ENCODE peak calls at places on chromosomes 12 and 14, in ten cellular contexts. N, Q, D, X, B, L, W, I, T and O are unnamed samples.

GRCh38 chr12:50058743-50059312 is 1.4 kb downstream of the ASIC1 start:
- DNase-seq in N (no peak), Q (no peak), D (no peak), X (no peak), B (no peak), L (peak; percentile 31), W (no peak), I (no peak), T (no peak), O (peak; percentile 47)

GRCh38 chr14:56145181-56145580 is 27.0 kb downstream of the PELI2 start:
- DNase-seq in N (no peak), Q (no peak), D (no peak), X (no peak), B (no peak), L (no peak), W (no peak), I (no peak), T (no peak), O (no peak)

GRCh38 chr12:87847147-87847546 is 182.1 kb downstream of the C12orf50 start:
- DNase-seq in N (peak; percentile 2), Q (no peak), D (no peak), X (no peak), B (no peak), L (no peak), W (no peak), I (no peak), T (no peak), O (no peak)

GRCh38 chr12:57221169-57221917 is 4.7 kb downstream of the NXPH4 start:
- DNase-seq in N (no peak), Q (no peak), D (no peak), X (no peak), B (no peak), L (no peak), W (no peak), I (no peak), T (no peak), O (no peak)

GRCh38 chr14:76647699-76648298 is 113.5 kb upstream of the VASH1 start:
- DNase-seq in N (peak; percentile 82), Q (peak; percentile 59), D (peak; percentile 36), X (peak; percentile 47), B (no peak), L (peak; percentile 83), W (no peak), I (peak; percentile 40), T (peak; percentile 53), O (no peak)

GRCh38 chr12:120903818-120904773 is at the start of gene SPPL3:
- DNase-seq in N (peak; percentile 97), Q (peak; percentile 73), D (peak; percentile 87), X (peak; percentile 86), B (peak; percentile 46), L (peak; percentile 100), W (peak; percentile 82), I (peak; percentile 81), T (peak; percentile 94), O (peak; percentile 76)

GRCh38 chr14:95535226-95536021 is 574 bp downstream of the GLRX5 start:
- DNase-seq in N (peak; percentile 25), Q (no peak), D (no peak), X (peak; percentile 32), B (no peak), L (peak; percentile 82), W (no peak), I (no peak), T (peak; percentile 33), O (peak; percentile 73)

GRCh38 chr14:24863933-24864708 is 185.8 kb downstream of the STXBP6 start:
- DNase-seq in N (no peak), Q (no peak), D (no peak), X (no peak), B (no peak), L (no peak), W (no peak), I (no peak), T (no peak), O (no peak)

GRCh38 chr14:50773632-50774541 is 57.1 kb downstream of the NIN start:
- DNase-seq in N (peak; percentile 71), Q (peak; percentile 50), D (no peak), X (peak; percentile 60), B (no peak), L (peak; percentile 87), W (no peak), I (peak; percentile 32), T (peak; percentile 62), O (no peak)

GRCh38 chr12:93419388-93420034 is 22.2 kb downstream of the UBE2N start:
- DNase-seq in N (peak; percentile 42), Q (peak; percentile 75), D (peak; percentile 64), X (peak; percentile 76), B (no peak), L (no peak), W (no peak), I (peak; percentile 55), T (no peak), O (no peak)

GRCh38 chr14:93249128-93249831 is 42.2 kb downstream of the UBR7 start:
- DNase-seq in N (no peak), Q (no peak), D (peak; percentile 43), X (no peak), B (no peak), L (no peak), W (no peak), I (no peak), T (no peak), O (no peak)

GRCh38 chr12:115324949-115325638 is 641.1 kb upstream of the TBX3 start:
- DNase-seq in N (no peak), Q (no peak), D (no peak), X (no peak), B (no peak), L (no peak), W (no peak), I (no peak), T (no peak), O (no peak)

GRCh38 chr12:75954749-75955148 is 76.8 kb downstream of the PHLDA1 start:
- DNase-seq in N (no peak), Q (no peak), D (no peak), X (no peak), B (no peak), L (no peak), W (no peak), I (no peak), T (no peak), O (no peak)

GRCh38 chr14:74927225-74927624 is 4.2 kb upstream of the RPS6KL1 start:
- DNase-seq in N (no peak), Q (no peak), D (no peak), X (no peak), B (no peak), L (no peak), W (no peak), I (no peak), T (no peak), O (no peak)

GRCh38 chr12:104720346-104721064 is 237.6 kb downstream of the SLC41A2 start:
- DNase-seq in N (no peak), Q (peak; percentile 47), D (peak; percentile 47), X (peak; percentile 44), B (no peak), L (no peak), W (no peak), I (peak; percentile 81), T (peak; percentile 37), O (no peak)
- H3K27ac ChIP-seq in N (peak overlapping the region; percentile 91), Q (no peak overlapping the region), D (peak overlapping the region; percentile 59), X (peak overlapping the region; percentile 26), B (peak overlapping the region; percentile 2), L (peak overlapping the region; percentile 58), W (peak overlapping the region; percentile 45), I (peak overlapping the region; percentile 63), T (peak overlapping the region; percentile 81), O (no peak overlapping the region)

DNA sequence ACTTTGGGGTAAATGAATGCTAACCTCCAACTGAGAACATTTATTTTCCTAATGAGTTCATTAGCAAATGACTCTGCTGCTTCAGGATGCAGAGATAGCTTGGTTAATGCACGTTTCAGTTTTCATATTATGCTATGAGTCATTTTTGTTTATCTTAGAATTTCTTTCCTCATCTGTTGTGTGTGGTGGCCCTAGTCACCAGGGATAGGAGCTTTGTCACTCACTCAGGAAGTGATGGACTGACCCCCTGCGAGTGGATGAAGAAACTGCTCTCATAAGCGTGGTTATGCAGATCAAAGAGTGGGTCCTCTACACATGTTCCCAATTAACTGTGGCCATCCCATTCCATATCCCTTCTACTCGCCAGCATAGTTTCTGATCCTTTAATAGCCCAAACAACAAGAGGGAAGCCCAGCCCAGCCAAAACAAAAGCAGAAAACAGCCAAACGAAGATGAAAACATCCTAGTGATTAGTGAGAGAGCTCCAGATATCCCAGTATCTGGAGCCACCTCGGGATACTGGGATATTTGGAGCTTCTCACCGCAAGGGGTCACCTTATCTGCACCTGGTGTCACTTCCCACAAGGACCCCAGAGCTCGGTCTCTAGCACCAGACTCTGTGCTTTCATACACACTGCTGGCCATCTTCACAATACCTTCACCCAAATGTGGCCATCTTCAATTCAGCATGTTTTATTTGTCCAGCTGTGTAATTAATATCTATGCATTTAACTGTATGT is 8.6 kb downstream of the TC2N start:
- DNase-seq in N (no peak), Q (peak; percentile 66), D (no peak), X (peak; percentile 28), B (no peak), L (peak; percentile 57), W (peak; percentile 26), I (peak; percentile 21), T (no peak), O (no peak)
- H3K36me3 ChIP-seq in N (no peaks in the 10 kb centered on the region), Q (no peaks in the 10 kb centered on the region), D (no peaks in the 10 kb centered on the region), X (no peaks in the 10 kb centered on the region), B (no peaks in the 10 kb centered on the region), L (no peaks in the 10 kb centered on the region), W (no peaks in the 10 kb centered on the region), I (no peaks in the 10 kb centered on the region), T (no peaks in the 10 kb centered on the region), O (no peaks in the 10 kb centered on the region)

GRCh38 chr12:64907097-64907496 is 82.7 kb downstream of the TBC1D30 start:
- DNase-seq in N (no peak), Q (no peak), D (no peak), X (no peak), B (no peak), L (no peak), W (no peak), I (no peak), T (no peak), O (no peak)
- H3K4me1 ChIP-seq in N (no peaks in the 10 kb centered on the region), Q (no peaks in the 10 kb centered on the region), D (no peaks in the 10 kb centered on the region), X (no peaks in the 10 kb centered on the region), B (no peaks in the 10 kb centered on the region), L (peaks cover 8% of the 10 kb centered on the region), W (no peaks in the 10 kb centered on the region), I (no peaks in the 10 kb centered on the region), T (no peaks in the 10 kb centered on the region), O (peaks cover 10% of the 10 kb centered on the region)

GRCh38 chr14:54877015-54877702 is 25.5 kb downstream of the GCH1 start:
- DNase-seq in N (no peak), Q (peak; percentile 10), D (no peak), X (peak; percentile 93), B (no peak), L (no peak), W (no peak), I (peak; percentile 24), T (no peak), O (no peak)

GRCh38 chr14:54882521-54882920 is 20.1 kb downstream of the GCH1 start:
- DNase-seq in N (no peak), Q (no peak), D (no peak), X (no peak), B (no peak), L (no peak), W (no peak), I (no peak), T (no peak), O (no peak)

GRCh38 chr14:54877703-54878021 is 25.0 kb downstream of the GCH1 start:
- DNase-seq in N (peak; percentile 3), Q (no peak), D (no peak), X (no peak), B (no peak), L (no peak), W (no peak), I (no peak), T (no peak), O (no peak)

GRCh38 chr14:54881761-54882401 is 20.7 kb downstream of the GCH1 start:
- DNase-seq in N (no peak), Q (peak; percentile 35), D (peak; percentile 18), X (peak; percentile 79), B (no peak), L (peak; percentile 84), W (no peak), I (no peak), T (no peak), O (no peak)

GRCh38 chr14:54881235-54881760 is 21.3 kb downstream of the GCH1 start:
- DNase-seq in N (no peak), Q (peak; percentile 46), D (peak; percentile 51), X (no peak), B (no peak), L (peak; percentile 71), W (no peak), I (peak; percentile 66), T (no peak), O (no peak)
- H3K27ac ChIP-seq in N (no peak overlapping the region), Q (peak overlapping the region; percentile 37), D (peak overlapping the region; percentile 41), X (peak overlapping the region; percentile 49), B (peak overlapping the region; percentile 41), L (peak overlapping the region; percentile 74), W (peak overlapping the region; percentile 65), I (peak overlapping the region; percentile 72), T (peak overlapping the region; percentile 54), O (peak overlapping the region; percentile 26)